ENCODE peak calls at places on chromosomes 5 and 9, in seven cellular contexts. W is EL, B is HT-29, G is HEK293T, P is LoVo, R is right cardiac atrium, Y is bronchial epithelial cell. X is an unnamed sample.

GRCh38 chr9:95385521-95385920 is 68.0 kb upstream of the FANCC start:
- DNase-seq in B (no peak), Y (no peak), G (no peak), R (no peak), W (no peak), P (no peak), X (no peak)

GRCh38 chr9:101566904-101567724 is 27.7 kb downstream of the PPP3R2 start:
- DNase-seq in R (no peak), W (peak), G (peak), P (no peak), Y (peak), B (peak), X (peak)

GRCh38 chr9:69573666-69574456 is 98.3 kb downstream of the APBA1 start:
- DNase-seq in W (peak), Y (peak), P (no peak), R (no peak), B (no peak), G (no peak), X (no peak)

GRCh38 chr9:137458194-137459146 is 664 bp downstream of the NSMF start:
- DNase-seq in W (no peak), P (no peak), B (no peak), Y (no peak), R (peak), G (no peak), X (no peak)

GRCh38 chr9:14396171-14396570 is 82.2 kb upstream of the NFIB start:
- DNase-seq in P (no peak), R (peak), Y (no peak), W (no peak), B (no peak), G (no peak), X (no peak)

GRCh38 chr5:124176692-124177091 is 569.7 kb downstream of the ZNF608 start:
- DNase-seq in Y (no peak), B (peak), W (no peak), R (peak), P (no peak), G (no peak), X (peak)

GRCh38 chr5:50984628-50985027 is 318.2 kb downstream of the PARP8 start:
- DNase-seq in R (no peak), G (no peak), P (peak), W (no peak), Y (no peak), B (no peak), X (no peak)

GRCh38 chr9:108444400-108445358 is 411.1 kb downstream of the ACTL7B start:
- DNase-seq in B (peak), G (no peak), R (no peak), P (peak), W (peak), Y (peak), X (no peak)

GRCh38 chr9:37466037-37466709 is 923 bp upstream of the ZBTB5 start:
- DNase-seq in Y (no peak), B (peak), R (peak), P (peak), W (peak), G (peak), X (no peak)

GRCh38 chr9:15499108-15499507 is 11.7 kb downstream of the PSIP1 start:
- DNase-seq in W (no peak), B (no peak), G (no peak), Y (no peak), R (no peak), P (no peak), X (no peak)

GRCh38 chr5:147427784-147428401 is 82.0 kb downstream of the DPYSL3 start:
- DNase-seq in Y (peak), R (no peak), G (no peak), P (no peak), W (peak), B (no peak), X (no peak)

GRCh38 chr9:130041648-130042405 is 1.2 kb downstream of the FNBP1 start:
- DNase-seq in G (peak), P (peak), R (peak), W (peak), Y (no peak), B (no peak), X (no peak)

GRCh38 chr5:78065663-78066062 is 228.8 kb downstream of the AP3B1 start:
- DNase-seq in R (no peak), Y (no peak), W (no peak), B (peak), P (no peak), G (no peak), X (no peak)

GRCh38 chr9:135471751-135472640 is 7.6 kb upstream of the PPP1R26 start:
- DNase-seq in R (no peak), B (no peak), W (no peak), Y (no peak), G (no peak), P (no peak), X (no peak)

GRCh38 chr5:93249651-93250289 is 331.2 kb downstream of the NR2F1-AS1 start:
- DNase-seq in P (peak), Y (peak), B (peak), G (peak), W (no peak), R (peak), X (no peak)

GRCh38 chr9:121226186-121226585 is 24.5 kb upstream of the RAB14 start:
- DNase-seq in W (peak), G (no peak), Y (peak), R (no peak), P (no peak), B (no peak), X (no peak)

GRCh38 chr5:39623291-39623865 is 198.6 kb upstream of the DAB2 start:
- DNase-seq in R (no peak), G (no peak), B (no peak), Y (no peak), W (no peak), P (no peak), X (no peak)

GRCh38 chr9:4620881-4621555 is 41.1 kb upstream of the PLPP6 start:
- DNase-seq in W (peak), R (no peak), P (no peak), G (no peak), Y (no peak), B (no peak), X (no peak)

GRCh38 chr9:108809269-108809668 is 46.5 kb downstream of the ACTL7B start:
- DNase-seq in B (no peak), R (no peak), W (no peak), Y (no peak), P (no peak), G (no peak), X (no peak)

GRCh38 chr5:131206772-131207171 is 36.0 kb downstream of the LYRM7 start:
- DNase-seq in W (no peak), P (no peak), B (no peak), R (no peak), G (no peak), Y (no peak), X (no peak)

GRCh38 chr5:100762163-100762562 is 140.9 kb downstream of the ST8SIA4 start:
- DNase-seq in R (no peak), W (no peak), B (no peak), P (no peak), G (no peak), Y (no peak), X (no peak)

GRCh38 chr5:104513194-104513602 is 950.6 kb upstream of the NUDT12 start:
- DNase-seq in P (peak), Y (peak), G (no peak), W (no peak), B (peak), R (no peak), X (no peak)

GRCh38 chr9:114310471-114311450 is 12.1 kb upstream of the ORM1 start:
- DNase-seq in W (no peak), B (no peak), G (peak), Y (no peak), R (no peak), P (no peak), X (no peak)

GRCh38 chr9:121558423-121558950 is 58.8 kb upstream of the GGTA1 start:
- DNase-seq in Y (no peak), G (no peak), B (no peak), W (no peak), P (no peak), R (peak), X (no peak)

X was measured in LNCaP clone FGC.